ENCODE peak calls at places on chromosomes 7 and 10, in eight cellular contexts. K, U, I, J, L, R, Z and Y are unnamed samples.

GRCh38 chr10:46318808-46319207 is 32.0 kb downstream of the ANTXRL start:
- DNase-seq in K (no peak), U (no peak), I (no peak), J (no peak), L (no peak), R (no peak), Z (no peak), Y (no peak)

GRCh38 chr10:112750427-112751167 is 199.4 kb upstream of the TCF7L2 start:
- DNase-seq in K (no peak), U (no peak), I (no peak), J (no peak), L (no peak), R (no peak), Z (no peak), Y (no peak)

GRCh38 chr7:2999078-2999500 is 44.6 kb downstream of the CARD11 start:
- DNase-seq in K (no peak), U (no peak), I (no peak), J (peak), L (no peak), R (no peak), Z (peak), Y (no peak)

GRCh38 chr7:33666526-33666925 is 238.8 kb upstream of the BMPER start:
- DNase-seq in K (no peak), U (no peak), I (no peak), J (no peak), L (no peak), R (no peak), Z (no peak), Y (no peak)

GRCh38 chr10:31936933-31937332 is 8.3 kb upstream of the ARHGAP12 start:
- DNase-seq in K (no peak), U (no peak), I (no peak), J (no peak), L (no peak), R (no peak), Z (no peak), Y (no peak)

GRCh38 chr10:45502458-45502857 is 128.4 kb downstream of the ALOX5 start:
- DNase-seq in K (no peak), U (no peak), I (no peak), J (no peak), L (no peak), R (no peak), Z (no peak), Y (no peak)

GRCh38 chr7:134789967-134790685 is 10.7 kb downstream of the CALD1 start:
- DNase-seq in K (no peak), U (peak), I (no peak), J (no peak), L (no peak), R (no peak), Z (peak), Y (no peak)

GRCh38 chr10:100186813-100187212 is 984 bp upstream of the ERLIN1 start:
- DNase-seq in K (no peak), U (peak), I (no peak), J (peak), L (peak), R (no peak), Z (peak), Y (no peak)

GRCh38 chr7:2809903-2810628 is 34.0 kb downstream of the GNA12 start:
- DNase-seq in K (no peak), U (no peak), I (no peak), J (no peak), L (no peak), R (no peak), Z (peak), Y (no peak)

GRCh38 chr10:43353495-43354324 is 17.7 kb upstream of the FXYD4 start:
- DNase-seq in K (no peak), U (no peak), I (no peak), J (no peak), L (no peak), R (no peak), Z (no peak), Y (no peak)

GRCh38 chr10:126448091-126448490 is 59.8 kb upstream of the ADAM12 start:
- DNase-seq in K (no peak), U (no peak), I (no peak), J (no peak), L (no peak), R (no peak), Z (no peak), Y (no peak)

GRCh38 chr10:92756233-92757065 is 66.7 kb downstream of the HHEX start:
- DNase-seq in K (no peak), U (no peak), I (no peak), J (no peak), L (no peak), R (no peak), Z (no peak), Y (no peak)

GRCh38 chr7:36684951-36685350 is 39.3 kb downstream of the AOAH start:
- DNase-seq in K (no peak), U (no peak), I (no peak), J (no peak), L (no peak), R (no peak), Z (no peak), Y (no peak)

GRCh38 chr10:1185911-1186692 is 129.9 kb downstream of the WDR37 start:
- DNase-seq in K (no peak), U (no peak), I (no peak), J (peak), L (peak), R (no peak), Z (peak), Y (no peak)

GRCh38 chr7:33578166-33578565 is 327.2 kb upstream of the BMPER start:
- DNase-seq in K (no peak), U (no peak), I (no peak), J (no peak), L (no peak), R (no peak), Z (no peak), Y (no peak)

GRCh38 chr7:147833981-147834380 is 756.6 kb upstream of the C7orf33 start:
- DNase-seq in K (no peak), U (no peak), I (no peak), J (no peak), L (no peak), R (no peak), Z (no peak), Y (no peak)

DNA sequence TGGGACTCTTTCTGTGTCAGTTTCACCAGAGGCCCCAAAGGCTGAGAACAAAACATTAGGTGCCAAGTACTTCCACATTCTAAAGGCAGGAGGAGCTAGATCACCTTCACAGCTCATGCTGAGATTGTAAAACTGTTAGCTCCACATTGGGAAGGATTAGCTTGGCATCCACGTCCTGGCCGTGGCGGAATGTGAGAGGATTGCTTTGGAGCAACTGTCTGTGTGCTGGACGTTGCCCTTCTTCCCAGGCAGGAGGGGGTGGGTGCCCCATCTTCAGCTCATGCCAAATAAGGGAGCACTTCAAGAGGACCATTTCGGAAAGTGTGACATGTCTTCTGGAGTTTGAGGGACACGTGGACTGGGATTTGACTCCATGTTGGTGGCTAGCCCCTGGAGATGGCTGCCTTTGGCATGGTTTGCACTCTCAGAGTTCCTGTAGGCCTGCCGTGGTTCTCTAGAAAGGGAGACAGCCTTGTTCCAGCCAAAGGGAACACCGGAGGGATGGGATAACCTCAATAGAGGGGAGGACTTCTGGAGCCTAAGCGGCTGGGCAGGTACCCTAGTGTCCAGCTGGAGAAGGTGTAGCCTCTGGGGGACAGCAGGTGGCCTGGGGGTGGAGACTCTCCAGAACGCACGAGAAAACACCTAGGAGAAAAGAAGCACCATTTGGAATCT is 19.9 kb upstream of the FMC1 start:
- DNase-seq in K (no peak), U (no peak), I (no peak), J (no peak), L (no peak), R (no peak), Z (no peak), Y (no peak)
- H3K27ac ChIP-seq in K (no peak), U (no peak), I (no peak), J (no peak), L (no peak), R (no peak), Z (no peak), Y (no peak)

GRCh38 chr7:92737706-92738105 is 98.7 kb downstream of the CDK6 start:
- DNase-seq in K (no peak), U (no peak), I (no peak), J (no peak), L (no peak), R (no peak), Z (no peak), Y (no peak)

GRCh38 chr7:92742186-92742585 is 94.2 kb downstream of the CDK6 start:
- DNase-seq in K (no peak), U (no peak), I (no peak), J (no peak), L (no peak), R (no peak), Z (no peak), Y (no peak)

GRCh38 chr7:92740134-92740533 is 96.2 kb downstream of the CDK6 start:
- DNase-seq in K (no peak), U (no peak), I (no peak), J (no peak), L (no peak), R (no peak), Z (no peak), Y (no peak)

GRCh38 chr7:92739091-92739490 is 97.3 kb downstream of the CDK6 start:
- DNase-seq in K (no peak), U (no peak), I (no peak), J (no peak), L (no peak), R (no peak), Z (no peak), Y (no peak)

DNA sequence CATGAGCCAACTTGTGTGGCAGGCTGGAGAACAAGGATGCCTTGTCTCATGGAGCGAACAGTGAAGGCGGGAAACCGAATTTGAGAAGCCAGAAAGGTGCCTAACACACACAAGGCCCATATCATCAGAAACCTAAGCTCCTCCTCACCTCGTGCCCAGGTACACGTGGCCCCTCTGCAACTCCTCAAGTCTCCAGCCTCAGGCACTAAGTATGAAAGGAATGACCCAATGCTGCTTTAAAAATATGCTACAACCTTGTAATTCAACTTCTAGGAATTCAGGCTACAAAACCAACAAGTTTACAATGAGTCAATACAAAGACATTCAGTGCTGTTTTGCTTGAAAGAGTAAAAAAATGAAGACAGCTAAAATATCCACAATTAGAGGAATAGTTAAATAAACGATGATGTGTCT is 95.7 kb downstream of the CDK6 start:
- DNase-seq in K (no peak), U (no peak), I (no peak), J (no peak), L (no peak), R (no peak), Z (no peak), Y (no peak)
- H3K27ac ChIP-seq in K (no peak), U (no peak), I (no peak), J (no peak), L (no peak), R (no peak), Z (no peak), Y (no peak)

DNA sequence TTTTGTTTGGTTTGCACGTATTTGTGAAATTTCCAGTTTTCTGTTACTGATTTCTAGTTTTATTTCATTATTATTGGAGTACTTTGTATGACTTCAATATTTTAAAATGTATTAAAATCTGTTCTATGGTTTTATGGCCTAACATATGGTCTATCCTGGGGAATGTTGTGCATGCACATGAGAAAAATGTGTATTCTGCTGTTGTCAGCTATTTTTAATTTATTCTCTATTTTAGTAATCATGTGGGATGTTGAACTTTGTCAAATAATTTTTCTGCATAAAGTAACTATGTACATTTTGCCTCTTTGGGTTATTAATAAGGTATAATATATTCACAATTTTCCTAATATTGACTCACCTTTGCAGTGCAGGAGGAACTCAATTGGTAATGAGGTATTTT is 46.7 kb downstream of the EBLN1 start:
- DNase-seq in K (no peak), U (no peak), I (no peak), J (no peak), L (no peak), R (no peak), Z (no peak), Y (no peak)
- H3K27ac ChIP-seq in K (no peak), U (no peak), I (no peak), J (no peak), L (no peak), R (no peak), Z (no peak), Y (no peak)

DNA sequence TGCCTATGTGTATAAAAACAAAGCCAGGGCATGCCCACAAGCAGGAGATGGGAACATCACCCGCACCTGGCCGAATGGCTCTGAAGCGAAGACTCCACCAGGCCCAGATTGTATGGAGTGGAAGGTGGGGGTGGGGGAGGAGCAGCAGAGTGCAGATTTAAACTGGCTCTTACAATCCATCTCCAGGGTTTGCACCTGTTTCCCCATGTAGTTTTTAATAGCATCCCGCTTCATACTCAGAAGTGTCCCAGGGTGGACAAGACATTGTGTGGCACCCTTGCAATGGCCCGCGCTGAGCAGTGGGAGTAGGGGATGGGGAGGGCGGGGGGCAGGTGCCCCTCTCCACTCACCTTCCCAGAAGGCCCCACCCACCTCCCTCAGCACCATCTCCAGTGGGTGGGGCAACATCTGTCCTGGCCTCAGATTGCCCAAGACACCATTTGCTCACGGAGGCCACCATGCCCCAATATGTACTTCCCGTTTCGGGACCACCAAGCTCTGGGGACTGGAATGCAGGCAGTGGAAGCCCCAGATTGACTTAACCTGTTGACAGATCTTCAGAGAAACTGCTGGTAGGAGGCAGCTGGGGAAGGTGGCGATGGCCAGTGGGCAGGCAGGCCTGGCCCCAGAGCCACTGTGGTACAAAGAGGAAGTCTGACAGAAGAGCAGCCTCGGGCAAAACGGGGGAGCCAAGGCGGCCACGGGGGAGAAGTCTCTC is 23.0 kb downstream of the VSIR start:
- DNase-seq in K (no peak), U (no peak), I (no peak), J (no peak), L (peak), R (no peak), Z (no peak), Y (no peak)
- H3K27ac ChIP-seq in K (peak), U (no peak), I (peak), J (no peak), L (peak), R (no peak), Z (no peak), Y (peak)

GRCh38 chr10:118455181-118455695 is 113.1 kb upstream of the FAM204A start:
- DNase-seq in K (no peak), U (no peak), I (no peak), J (no peak), L (no peak), R (no peak), Z (no peak), Y (no peak)
- H3K27ac ChIP-seq in K (no peak), U (no peak), I (no peak), J (no peak), L (no peak), R (no peak), Z (no peak), Y (no peak)

GRCh38 chr7:105218939-105219770 is 169.6 kb downstream of the SRPK2 start:
- DNase-seq in K (no peak), U (no peak), I (no peak), J (no peak), L (no peak), R (no peak), Z (no peak), Y (no peak)

GRCh38 chr7:105215821-105216220 is 172.9 kb downstream of the SRPK2 start:
- DNase-seq in K (no peak), U (no peak), I (no peak), J (no peak), L (no peak), R (no peak), Z (no peak), Y (no peak)

GRCh38 chr7:105219771-105220160 is 169.0 kb downstream of the SRPK2 start:
- DNase-seq in K (no peak), U (no peak), I (no peak), J (no peak), L (no peak), R (no peak), Z (no peak), Y (no peak)

GRCh38 chr7:105216786-105217185 is 171.9 kb downstream of the SRPK2 start:
- DNase-seq in K (no peak), U (no peak), I (no peak), J (no peak), L (no peak), R (no peak), Z (no peak), Y (no peak)

GRCh38 chr7:105218215-105218614 is 170.5 kb downstream of the SRPK2 start:
- DNase-seq in K (no peak), U (no peak), I (no peak), J (no peak), L (no peak), R (no peak), Z (no peak), Y (no peak)
- H3K27ac ChIP-seq in K (no peak), U (no peak), I (no peak), J (peak), L (no peak), R (no peak), Z (no peak), Y (no peak)

DNA sequence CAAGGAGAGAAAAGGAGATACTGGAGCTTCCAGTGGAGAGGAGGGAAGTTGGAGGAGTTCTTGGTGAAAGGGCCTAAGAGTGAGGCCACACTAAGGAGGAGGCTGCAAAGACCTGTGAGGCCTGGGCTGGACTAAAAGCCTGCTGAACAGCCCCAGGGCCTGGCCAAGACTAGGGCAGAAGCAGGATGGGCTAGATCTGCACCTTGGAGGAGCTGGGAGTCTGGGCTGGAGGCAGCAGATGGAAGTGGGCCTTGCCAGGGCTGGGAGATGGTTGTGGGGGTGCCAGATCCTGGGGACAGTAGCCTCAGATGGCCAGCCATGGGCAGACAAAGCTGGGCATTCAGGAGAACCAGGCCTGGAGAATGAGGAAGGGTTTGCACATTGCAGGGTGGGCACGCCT is 6.5 kb upstream of the PURB start:
- DNase-seq in K (no peak), U (no peak), I (no peak), J (peak), L (no peak), R (no peak), Z (no peak), Y (no peak)
- H3K27ac ChIP-seq in K (peak), U (no peak), I (no peak), J (no peak), L (no peak), R (no peak), Z (no peak), Y (peak)

GRCh38 chr7:873367-874002 is 2.9 kb upstream of the GET4 start:
- DNase-seq in K (peak), U (peak), I (peak), J (peak), L (peak), R (peak), Z (peak), Y (peak)
- H3K27ac ChIP-seq in K (no peak), U (peak), I (peak), J (peak), L (peak), R (peak), Z (peak), Y (peak)

DNA sequence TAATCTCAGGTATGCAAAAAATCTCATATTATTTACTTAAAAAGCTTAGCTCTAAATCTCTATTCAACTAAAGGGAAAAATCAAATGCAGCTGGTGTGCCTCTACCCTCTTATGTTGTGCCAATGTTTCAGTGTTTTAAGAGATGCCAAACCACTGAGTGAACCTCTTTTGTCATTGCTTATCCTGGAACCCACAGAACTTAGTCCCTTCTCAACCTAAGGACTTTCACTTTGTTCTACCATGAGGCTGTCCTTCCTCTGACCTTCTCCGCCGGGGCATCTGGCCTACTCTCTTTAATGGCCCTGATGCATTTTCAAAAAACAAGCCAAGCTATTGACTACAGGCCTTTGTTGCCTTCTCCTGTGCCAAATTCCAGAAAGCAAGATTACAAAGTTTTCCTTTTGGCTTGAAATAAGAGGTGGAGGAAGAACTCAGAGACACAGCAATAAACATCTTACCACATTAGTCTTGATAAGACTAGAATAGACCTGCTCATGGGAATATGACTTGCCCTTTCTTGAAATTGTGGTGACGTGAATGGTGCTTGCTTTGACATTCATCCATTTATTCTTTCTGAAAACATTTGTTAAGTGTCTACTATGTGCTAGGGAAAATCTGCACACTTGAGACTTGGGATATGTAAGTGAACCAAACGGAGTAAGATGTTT is 253.2 kb upstream of the SMIM30 start:
- DNase-seq in K (no peak), U (no peak), I (no peak), J (no peak), L (no peak), R (no peak), Z (no peak), Y (no peak)
- H3K27ac ChIP-seq in K (no peak), U (no peak), I (no peak), J (no peak), L (no peak), R (no peak), Z (no peak), Y (no peak)